ENCODE peak calls at places on chromosome 9, in ten cellular contexts. A, E, L, P, K, T, N, Q, D and O are unnamed samples.

GRCh38 chr9:130116346-130116745 is 55.9 kb upstream of the NCS1 start:
- DNase-seq in A (no peak), E (no peak), L (no peak), P (no peak), K (no peak), T (no peak), N (no peak), Q (no peak), D (no peak), O (no peak)

GRCh38 chr9:124975131-124975530 is 34.2 kb upstream of the GOLGA1 start:
- DNase-seq in A (no peak), E (no peak), L (no peak), P (no peak), K (no peak), T (no peak), N (no peak), Q (no peak), D (no peak), O (no peak)

GRCh38 chr9:132018957-132019405 is 60.7 kb downstream of the MED27 start:
- DNase-seq in A (no peak), E (no peak), L (peak; percentile 66), P (no peak), K (no peak), T (no peak), N (no peak), Q (no peak), D (no peak), O (no peak)

GRCh38 chr9:17138503-17138902 is 3.7 kb downstream of the CNTLN start:
- DNase-seq in A (no peak), E (no peak), L (no peak), P (no peak), K (no peak), T (no peak), N (no peak), Q (no peak), D (no peak), O (no peak)

GRCh38 chr9:95819636-95820035 is 55.9 kb upstream of the ERCC6L2 start:
- DNase-seq in A (no peak), E (no peak), L (no peak), P (no peak), K (no peak), T (no peak), N (no peak), Q (no peak), D (no peak), O (no peak)

GRCh38 chr9:124769451-124770358 is 1.4 kb downstream of the NR6A1 start:
- DNase-seq in A (no peak), E (no peak), L (no peak), P (no peak), K (no peak), T (peak; percentile 46), N (peak; percentile 16), Q (no peak), D (peak; percentile 43), O (no peak)

GRCh38 chr9:77977210-77977611 is 54.4 kb downstream of the GNAQ start:
- DNase-seq in A (no peak), E (no peak), L (peak; percentile 53), P (no peak), K (no peak), T (peak; percentile 54), N (no peak), Q (peak; percentile 66), D (peak; percentile 50), O (no peak)

GRCh38 chr9:16343249-16344237 is 526.9 kb downstream of the BNC2 start:
- DNase-seq in A (no peak), E (no peak), L (no peak), P (no peak), K (no peak), T (no peak), N (no peak), Q (no peak), D (no peak), O (no peak)

GRCh38 chr9:136754626-136755284 is 3.3 kb downstream of the LCN8 start:
- DNase-seq in A (no peak), E (no peak), L (no peak), P (peak; percentile 93), K (no peak), T (no peak), N (no peak), Q (no peak), D (no peak), O (no peak)

GRCh38 chr9:130118841-130119520 is 53.2 kb upstream of the NCS1 start:
- DNase-seq in A (no peak), E (no peak), L (no peak), P (no peak), K (no peak), T (no peak), N (no peak), Q (no peak), D (peak; percentile 30), O (no peak)

GRCh38 chr9:97598461-97599288 is 34.5 kb downstream of the TSTD2 start:
- DNase-seq in A (peak; percentile 58), E (peak; percentile 52), L (peak; percentile 69), P (no peak), K (peak; percentile 67), T (peak; percentile 72), N (peak; percentile 63), Q (peak; percentile 82), D (peak; percentile 75), O (peak; percentile 59)

GRCh38 chr9:131227112-131228058 is 48.9 kb downstream of the FAM78A start:
- DNase-seq in A (peak; percentile 51), E (no peak), L (no peak), P (no peak), K (no peak), T (no peak), N (no peak), Q (peak; percentile 44), D (no peak), O (no peak)

GRCh38 chr9:130124471-130124870 is 47.7 kb upstream of the NCS1 start:
- DNase-seq in A (no peak), E (no peak), L (no peak), P (peak; percentile 3), K (no peak), T (no peak), N (no peak), Q (no peak), D (no peak), O (no peak)

GRCh38 chr9:127509261-127509954 is 58.1 kb downstream of the LRSAM1 start:
- DNase-seq in A (no peak), E (no peak), L (no peak), P (no peak), K (no peak), T (no peak), N (no peak), Q (no peak), D (no peak), O (no peak)

GRCh38 chr9:92724528-92725265 is 39.9 kb downstream of the BICD2 start:
- DNase-seq in A (no peak), E (no peak), L (no peak), P (no peak), K (no peak), T (no peak), N (no peak), Q (peak; percentile 23), D (no peak), O (no peak)

GRCh38 chr9:109542922-109543321 is 44.8 kb upstream of the PTPN3 start:
- DNase-seq in A (no peak), E (no peak), L (no peak), P (no peak), K (no peak), T (no peak), N (no peak), Q (no peak), D (no peak), O (no peak)

GRCh38 chr9:129968690-129969485 is 74.1 kb downstream of the FNBP1 start:
- DNase-seq in A (no peak), E (peak; percentile 65), L (no peak), P (no peak), K (no peak), T (no peak), N (no peak), Q (no peak), D (no peak), O (no peak)

GRCh38 chr9:110192531-110193326 is 15.2 kb downstream of the C9orf152 start:
- DNase-seq in A (no peak), E (peak; percentile 71), L (no peak), P (no peak), K (no peak), T (peak; percentile 2), N (no peak), Q (no peak), D (no peak), O (no peak)

GRCh38 chr9:100639851-100640250 is 62.0 kb downstream of the CAVIN4 start:
- DNase-seq in A (no peak), E (no peak), L (no peak), P (no peak), K (no peak), T (no peak), N (no peak), Q (no peak), D (no peak), O (no peak)

GRCh38 chr9:107281164-107281563 is 1.9 kb upstream of the RAD23B start:
- DNase-seq in A (no peak), E (no peak), L (no peak), P (no peak), K (no peak), T (no peak), N (no peak), Q (no peak), D (no peak), O (no peak)

GRCh38 chr9:75186767-75187380 is 98.6 kb downstream of the OSTF1 start:
- DNase-seq in A (no peak), E (no peak), L (no peak), P (no peak), K (no peak), T (no peak), N (no peak), Q (no peak), D (no peak), O (no peak)

GRCh38 chr9:129403743-129404620 is 216.9 kb downstream of the C9orf50 start:
- DNase-seq in A (no peak), E (no peak), L (no peak), P (no peak), K (no peak), T (no peak), N (no peak), Q (no peak), D (no peak), O (no peak)